ENCODE peak calls at places on chromosomes 3 and 15, in ten cellular contexts. J is MG63; T is T-cell; Z is psoas muscle; R is A549; A is activated T-helper 1 cell treated with Interleukin-2 at 50 U/mL for 16 hours; Y is EL; H is WTC11; G is activated CD4-positive, alpha-beta T cell treated with anti-CD3 and anti-CD28 coated beads for 48 hours; K is mucosa of gallbladder. P is an unnamed sample.

GRCh38 chr15:48478581-48478980 is 147.4 kb downstream of the DUT start:
- DNase-seq in T (no peak), R (no peak), Y (no peak), J (no peak), G (no peak), A (no peak), Z (no peak), H (no peak), K (no peak), P (no peak)

GRCh38 chr3:45664558-45664957 is 24.6 kb upstream of the SACM1L start:
- DNase-seq in Z (no peak), Y (no peak), A (peak; percentile 48), K (peak; percentile 56), J (no peak), G (peak; percentile 80), R (no peak), H (no peak), T (peak; percentile 75), P (peak; percentile 71)

GRCh38 chr3:78822741-78823140 is 945.1 kb downstream of the ROBO1 start:
- DNase-seq in Y (no peak), J (no peak), H (no peak), T (no peak), K (no peak), R (no peak), Z (no peak), G (no peak), A (no peak), P (no peak)

GRCh38 chr15:101127503-101128076 is 124.3 kb downstream of the CHSY1 start:
- DNase-seq in R (no peak), G (peak; percentile 49), T (peak; percentile 21), J (peak; percentile 99), A (no peak), Z (peak; percentile 85), Y (peak; percentile 93), K (peak; percentile 66), H (no peak), P (no peak)

GRCh38 chr3:150080058-150080730 is 109.5 kb upstream of the PFN2 start:
- DNase-seq in J (peak; percentile 80), T (no peak), K (no peak), Z (no peak), A (no peak), H (no peak), Y (peak; percentile 18), G (no peak), R (no peak), P (no peak)

GRCh38 chr15:67080118-67080899 is 14.9 kb downstream of the SMAD3 start:
- DNase-seq in Y (peak; percentile 93), H (no peak), R (no peak), T (no peak), Z (peak; percentile 61), G (no peak), J (peak; percentile 89), K (peak; percentile 63), A (no peak), P (no peak)

GRCh38 chr3:114902691-114903101 is 244.4 kb downstream of the ZBTB20 start:
- DNase-seq in Y (no peak), A (no peak), H (no peak), G (no peak), T (no peak), J (no peak), K (peak; percentile 26), R (peak; percentile 73), Z (no peak), P (no peak)

GRCh38 chr3:185402561-185402960 is 39.6 kb downstream of the MAP3K13 start:
- DNase-seq in Z (no peak), K (no peak), G (no peak), H (no peak), T (no peak), R (no peak), J (peak; percentile 49), Y (peak; percentile 21), A (no peak), P (no peak)

GRCh38 chr15:100806157-100806556 is 73.5 kb upstream of the ALDH1A3 start:
- DNase-seq in A (no peak), R (no peak), Y (no peak), K (no peak), J (no peak), Z (no peak), H (no peak), G (no peak), T (no peak), P (no peak)

GRCh38 chr3:137946341-137946973 is 63.5 kb upstream of the CLDN18 start:
- DNase-seq in J (peak; percentile 41), T (peak; percentile 13), K (peak; percentile 11), G (peak; percentile 63), R (peak; percentile 70), H (peak; percentile 69), Y (peak; percentile 68), Z (no peak), A (no peak), P (peak; percentile 33)

GRCh38 chr3:71468311-71469130 is 115.0 kb downstream of the FOXP1 start:
- DNase-seq in T (no peak), Y (no peak), J (no peak), H (no peak), K (no peak), A (no peak), R (no peak), G (no peak), Z (no peak), P (no peak)

GRCh38 chr15:38005949-38006800 is 71.7 kb downstream of the TMCO5A start:
- DNase-seq in T (no peak), R (no peak), A (no peak), Z (no peak), Y (no peak), K (no peak), J (no peak), G (no peak), H (no peak), P (no peak)

GRCh38 chr3:6362406-6362805 is 498.5 kb upstream of the GRM7 start:
- DNase-seq in J (no peak), A (no peak), R (no peak), T (no peak), G (no peak), Y (no peak), Z (no peak), H (no peak), K (no peak), P (no peak)

GRCh38 chr15:58510715-58511465 is 79.1 kb downstream of the LIPC start:
- DNase-seq in T (no peak), J (no peak), R (no peak), H (no peak), Y (peak; percentile 47), G (no peak), A (no peak), Z (no peak), K (no peak), P (no peak)

GRCh38 chr3:26452363-26452762 is 170.2 kb upstream of the LRRC3B start:
- DNase-seq in A (no peak), Z (no peak), H (no peak), G (no peak), J (no peak), R (no peak), T (no peak), Y (no peak), K (no peak), P (no peak)

GRCh38 chr3:193796089-193796488 is 203.1 kb downstream of the OPA1 start:
- DNase-seq in H (no peak), Y (no peak), T (no peak), A (no peak), R (no peak), K (no peak), J (no peak), G (no peak), Z (no peak), P (no peak)

GRCh38 chr3:187518207-187518606 is 150.0 kb downstream of the RTP4 start:
- DNase-seq in R (no peak), Z (no peak), T (no peak), H (no peak), Y (no peak), K (no peak), J (no peak), G (no peak), A (no peak), P (no peak)

GRCh38 chr3:119340436-119340835 is 46.3 kb downstream of the ARHGAP31 start:
- DNase-seq in Y (no peak), Z (no peak), K (no peak), A (no peak), T (no peak), R (no peak), H (no peak), J (no peak), G (no peak), P (no peak)

GRCh38 chr15:77866596-77867125 is 210.8 kb downstream of the TBC1D2B start:
- DNase-seq in A (no peak), J (no peak), Z (no peak), K (no peak), T (no peak), Y (no peak), G (no peak), H (no peak), R (no peak), P (no peak)

P was measured in naive thymus-derived CD8-positive, alpha-beta T cell.